ENCODE peak calls at places on chromosomes 13 and 19, in four cellular contexts. One of them, this sample, is unnamed. For H3K4me1 and H3K9me3, the result is how much of the 10 kb centered on the place peaks cover.

GRCh38 chr19:47681936-47682335 is 31.3 kb upstream of the EHD2 start:
- DNase-seq in colonic mucosa: no peak
- DNase-seq in BE2C: no peak
- DNase-seq in ovary: no peak
- DNase-seq in this sample: no peak

GRCh38 chr19:43700368-43701015 is 15.4 kb upstream of the IRGC start:
- DNase-seq in colonic mucosa: peak
- DNase-seq in ovary: peak
- DNase-seq in BE2C: peak
- DNase-seq in this sample: no peak

GRCh38 chr19:6412111-6412999 is 12.3 kb downstream of the KHSRP start:
- DNase-seq in BE2C: peak
- DNase-seq in colonic mucosa: peak
- DNase-seq in ovary: peak
- DNase-seq in this sample: no peak

GRCh38 chr19:17114414-17114831 is 38.8 kb downstream of the MYO9B start:
- DNase-seq in colonic mucosa: no peak
- DNase-seq in ovary: no peak
- DNase-seq in BE2C: no peak
- DNase-seq in this sample: no peak

GRCh38 chr19:44626067-44626624 is 12.8 kb downstream of the IGSF23 start:
- DNase-seq in ovary: no peak
- DNase-seq in BE2C: no peak
- DNase-seq in colonic mucosa: no peak
- DNase-seq in this sample: no peak

GRCh38 chr13:60226507-60226906 is 62.8 kb upstream of the DIAPH3 start:
- DNase-seq in colonic mucosa: no peak
- DNase-seq in BE2C: peak
- DNase-seq in ovary: no peak
- DNase-seq in this sample: peak

GRCh38 chr19:5994407-5995165 is 16.6 kb upstream of the RANBP3 start:
- DNase-seq in BE2C: no peak
- DNase-seq in ovary: no peak
- DNase-seq in colonic mucosa: no peak
- DNase-seq in this sample: no peak

GRCh38 chr13:50588736-50589135 is 254.8 kb downstream of the DLEU7 start:
- DNase-seq in colonic mucosa: no peak
- DNase-seq in ovary: no peak
- DNase-seq in BE2C: no peak
- DNase-seq in this sample: no peak

GRCh38 chr19:45110811-45111210 is 17.8 kb downstream of the PPP1R37 start:
- DNase-seq in BE2C: no peak
- DNase-seq in colonic mucosa: no peak
- DNase-seq in ovary: no peak
- DNase-seq in this sample: no peak

GRCh38 chr19:58511353-58512208 is at the start of gene SLC27A5:
- DNase-seq in ovary: no peak
- DNase-seq in colonic mucosa: peak
- DNase-seq in BE2C: no peak
- DNase-seq in this sample: no peak

GRCh38 chr13:49444517-49445395 is 682 bp downstream of the SETDB2 start:
- DNase-seq in BE2C: no peak
- DNase-seq in colonic mucosa: peak
- DNase-seq in ovary: no peak
- DNase-seq in this sample: peak

GRCh38 chr19:46206176-46206575 is 23.4 kb upstream of the IGFL1 start:
- DNase-seq in ovary: no peak
- DNase-seq in colonic mucosa: no peak
- DNase-seq in BE2C: no peak
- DNase-seq in this sample: no peak

GRCh38 chr13:113533441-113533840 is 42.9 kb upstream of the DCUN1D2 start:
- DNase-seq in ovary: no peak
- DNase-seq in colonic mucosa: no peak
- DNase-seq in BE2C: peak
- DNase-seq in this sample: no peak

GRCh38 chr19:5719274-5719960 is 529 bp downstream of the LONP1 start:
- DNase-seq in BE2C: no peak
- DNase-seq in colonic mucosa: no peak
- DNase-seq in ovary: no peak
- DNase-seq in this sample: peak

GRCh38 chr13:58963321-58963720 is 1200.4 kb downstream of the DIAPH3 start:
- DNase-seq in BE2C: no peak
- DNase-seq in ovary: no peak
- DNase-seq in colonic mucosa: no peak
- DNase-seq in this sample: no peak

GRCh38 chr19:46218160-46218559 is 11.4 kb upstream of the IGFL1 start:
- DNase-seq in BE2C: no peak
- DNase-seq in ovary: no peak
- DNase-seq in colonic mucosa: peak
- DNase-seq in this sample: peak

GRCh38 chr13:46062190-46062589 is 9.6 kb upstream of the ZC3H13 start:
- DNase-seq in colonic mucosa: no peak
- DNase-seq in BE2C: no peak
- DNase-seq in ovary: no peak
- DNase-seq in this sample: no peak

GRCh38 chr19:572891-573825 is 762 bp downstream of the BSG start:
- DNase-seq in BE2C: no peak
- DNase-seq in colonic mucosa: peak
- DNase-seq in ovary: peak
- DNase-seq in this sample: peak

GRCh38 chr19:280541-281007 is 10.6 kb downstream of the PLPP2 start:
- DNase-seq in ovary: no peak
- DNase-seq in colonic mucosa: no peak
- DNase-seq in BE2C: no peak
- DNase-seq in this sample: no peak

GRCh38 chr19:45097776-45098520 is 5.0 kb downstream of the PPP1R37 start:
- DNase-seq in BE2C: peak
- DNase-seq in ovary: peak
- DNase-seq in colonic mucosa: peak
- DNase-seq in this sample: no peak

GRCh38 chr13:98826156-98826555 is 73.7 kb upstream of the SLC15A1 start:
- DNase-seq in ovary: no peak
- DNase-seq in BE2C: no peak
- DNase-seq in colonic mucosa: no peak
- DNase-seq in this sample: no peak

GRCh38 chr19:50203281-50204080 is at the start of gene MYH14:
- DNase-seq in colonic mucosa: peak
- DNase-seq in BE2C: peak
- DNase-seq in ovary: peak
- DNase-seq in this sample: no peak

GRCh38 chr19:2461751-2462634 is 5.2 kb upstream of the LMNB2 start:
- DNase-seq in ovary: peak
- DNase-seq in colonic mucosa: peak
- DNase-seq in BE2C: peak
- DNase-seq in this sample: no peak

GRCh38 chr19:8466018-8466417 is 21.2 kb downstream of the HNRNPM start:
- DNase-seq in ovary: no peak
- DNase-seq in BE2C: no peak
- DNase-seq in colonic mucosa: no peak
- DNase-seq in this sample: no peak

GRCh38 chr19:14165986-14166385 is 29.6 kb upstream of the ASF1B start:
- DNase-seq in ovary: no peak
- DNase-seq in BE2C: no peak
- DNase-seq in colonic mucosa: no peak
- DNase-seq in this sample: no peak

GRCh38 chr19:6521718-6522646 is 8.8 kb upstream of the TNFSF9 start:
- DNase-seq in BE2C: no peak
- DNase-seq in ovary: no peak
- DNase-seq in colonic mucosa: no peak
- DNase-seq in this sample: no peak

GRCh38 chr19:3468211-3468610 is 12.1 kb downstream of the SMIM24 start:
- DNase-seq in BE2C: no peak
- DNase-seq in ovary: no peak
- DNase-seq in colonic mucosa: no peak
- DNase-seq in this sample: no peak

GRCh38 chr19:9538183-9539058 is at the start of gene ZNF426:
- DNase-seq in ovary: peak
- DNase-seq in BE2C: peak
- DNase-seq in colonic mucosa: peak
- DNase-seq in this sample: peak

GRCh38 chr13:108104736-108105135 is 110.6 kb downstream of the LIG4 start:
- DNase-seq in colonic mucosa: no peak
- DNase-seq in BE2C: no peak
- DNase-seq in ovary: no peak
- DNase-seq in this sample: no peak

GRCh38 chr19:52307275-52307674 is 10.3 kb downstream of the ZNF480 start:
- DNase-seq in ovary: no peak
- DNase-seq in BE2C: no peak
- DNase-seq in colonic mucosa: no peak
- DNase-seq in this sample: peak

DNA sequence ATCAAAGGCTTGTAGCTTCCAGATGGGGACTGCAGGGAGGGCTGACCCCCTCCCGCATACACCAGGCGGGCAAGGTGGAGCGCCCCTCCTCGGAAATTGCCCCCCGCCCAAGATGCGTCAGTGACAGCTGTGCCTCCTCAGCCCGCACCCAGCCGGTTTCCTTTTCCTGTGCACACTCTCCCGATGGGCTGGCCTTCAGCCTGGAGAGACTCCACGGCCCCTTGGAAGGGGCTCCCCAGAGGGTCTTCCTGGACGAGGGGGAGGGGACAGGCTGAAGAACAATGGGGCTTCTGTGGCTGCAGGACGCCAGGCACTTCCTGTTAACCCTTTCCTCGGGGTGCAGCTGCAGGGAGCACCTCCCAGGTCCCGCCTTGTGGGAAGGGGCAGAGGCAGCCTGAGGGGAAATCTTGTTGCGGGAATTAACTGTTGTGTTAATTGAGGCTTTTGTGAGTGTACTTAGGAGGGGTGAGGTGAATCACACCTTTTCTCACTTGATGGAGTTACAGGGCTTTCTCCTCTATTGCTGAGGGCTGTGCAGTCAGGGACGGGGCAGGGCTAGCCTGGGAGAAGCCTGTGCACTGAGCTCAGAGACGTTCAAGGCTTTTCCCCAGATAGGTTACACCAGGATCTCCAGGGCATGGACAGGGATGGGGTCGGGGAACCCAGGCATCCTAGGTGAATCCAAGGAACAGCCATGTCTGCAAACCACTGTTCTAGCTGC is 14.3 kb downstream of the IER2 start:
- DNase-seq in ovary: peak
- DNase-seq in BE2C: peak
- DNase-seq in colonic mucosa: peak
- DNase-seq in this sample: peak
- H3K4me3 ChIP-seq in ovary: peak
- H3K4me3 ChIP-seq in BE2C: peak
- H3K4me3 ChIP-seq in colonic mucosa: peak
- H3K4me3 ChIP-seq in this sample: peak

DNA sequence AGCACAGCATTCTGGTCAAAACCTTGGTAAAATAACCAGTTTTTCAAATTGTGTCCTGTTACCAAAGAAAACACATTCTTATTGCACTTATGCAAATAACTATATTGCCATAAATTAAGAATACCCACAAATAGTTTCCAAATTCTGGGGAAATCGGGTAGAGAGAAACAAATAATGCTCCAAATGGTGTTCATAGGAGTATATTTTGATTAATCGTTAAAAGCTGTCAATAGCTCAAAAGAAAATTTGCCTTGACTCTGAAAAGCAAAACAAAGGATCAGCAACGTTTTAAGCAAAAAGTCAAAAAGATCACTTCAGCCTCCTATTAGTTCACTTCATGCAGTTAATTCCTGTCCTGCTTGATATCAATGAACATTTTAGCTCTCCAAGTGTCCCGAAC is 22.2 kb upstream of the CEACAM21 start:
- DNase-seq in colonic mucosa: no peak
- DNase-seq in BE2C: no peak
- DNase-seq in ovary: no peak
- DNase-seq in this sample: no peak
- H3K4me1 ChIP-seq in colonic mucosa: under half
- H3K4me1 ChIP-seq in BE2C: under half
- H3K4me1 ChIP-seq in ovary: under half
- H3K4me1 ChIP-seq in this sample: under half

DNA sequence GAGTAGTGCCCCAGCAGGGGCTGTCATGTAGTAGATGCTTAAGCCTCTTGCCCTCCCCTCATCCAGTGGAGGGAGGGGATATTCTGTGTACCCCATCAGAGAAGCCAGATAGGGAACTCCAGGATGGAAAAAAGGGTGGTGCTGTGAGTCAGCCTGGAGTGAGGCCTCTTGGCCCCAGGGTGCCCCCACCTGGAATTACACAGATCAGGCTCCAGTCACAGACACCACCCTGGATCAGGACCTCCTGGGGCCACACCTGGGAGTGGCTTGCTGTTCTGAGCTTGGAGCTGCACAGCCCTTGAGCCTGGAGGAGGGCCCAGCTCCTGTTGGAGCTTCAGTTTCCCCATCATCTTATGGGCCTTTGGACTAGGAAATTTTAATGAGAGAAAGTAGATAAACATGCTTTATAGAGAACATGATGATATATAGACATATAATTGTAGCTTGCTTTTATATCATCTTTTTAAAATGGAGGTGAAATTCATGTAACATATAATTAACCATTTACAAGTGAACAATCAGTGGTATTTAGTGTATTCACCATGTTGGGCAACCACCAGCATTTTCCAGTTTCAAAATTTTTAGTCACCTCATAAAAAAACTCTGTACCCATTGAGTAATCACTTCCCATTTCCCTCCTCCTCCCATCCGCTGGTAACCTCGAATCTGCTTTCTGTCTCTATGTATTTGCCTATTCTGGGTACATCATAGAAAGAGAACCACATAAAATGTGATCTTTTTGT is 24.6 kb downstream of the CYP4F22 start:
- DNase-seq in BE2C: no peak
- DNase-seq in colonic mucosa: no peak
- DNase-seq in ovary: no peak
- DNase-seq in this sample: no peak
- H3K9me3 ChIP-seq in BE2C: under half
- H3K9me3 ChIP-seq in colonic mucosa: under half
- H3K9me3 ChIP-seq in ovary: under half
- H3K9me3 ChIP-seq in this sample: under half

GRCh38 chr19:4587527-4587926 is 28.0 kb upstream of the SEMA6B start:
- DNase-seq in BE2C: no peak
- DNase-seq in ovary: no peak
- DNase-seq in colonic mucosa: no peak
- DNase-seq in this sample: no peak

GRCh38 chr19:4585556-4585955 is 26.1 kb upstream of the SEMA6B start:
- DNase-seq in colonic mucosa: no peak
- DNase-seq in ovary: no peak
- DNase-seq in BE2C: no peak
- DNase-seq in this sample: no peak

GRCh38 chr19:4586245-4586644 is 26.8 kb upstream of the SEMA6B start:
- DNase-seq in ovary: no peak
- DNase-seq in BE2C: no peak
- DNase-seq in colonic mucosa: no peak
- DNase-seq in this sample: no peak

GRCh38 chr19:4584670-4585460 is 25.4 kb upstream of the SEMA6B start:
- DNase-seq in colonic mucosa: no peak
- DNase-seq in BE2C: peak
- DNase-seq in ovary: no peak
- DNase-seq in this sample: peak

DNA sequence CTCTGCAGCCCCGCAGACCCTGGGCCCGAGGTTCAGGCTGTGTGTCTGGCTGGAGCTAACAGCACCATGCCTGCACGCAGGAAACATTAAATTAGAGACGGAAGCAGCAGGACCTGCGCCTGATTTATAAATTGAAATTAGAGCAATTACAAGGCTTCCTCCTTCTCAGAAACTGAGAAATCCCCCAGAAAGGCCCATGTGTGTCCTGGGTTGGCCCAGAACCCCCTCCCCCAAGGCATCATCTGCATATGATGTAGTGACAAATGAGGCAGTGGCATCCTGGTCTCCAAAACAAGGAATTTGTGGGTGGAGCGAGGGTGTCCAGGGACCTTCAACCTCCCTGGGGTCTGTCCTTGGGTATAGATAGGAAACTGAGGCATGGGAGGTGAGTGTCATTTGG is 27.2 kb upstream of the SEMA6B start:
- DNase-seq in ovary: no peak
- DNase-seq in colonic mucosa: no peak
- DNase-seq in BE2C: no peak
- DNase-seq in this sample: no peak
- H3K4me3 ChIP-seq in ovary: no peak
- H3K4me3 ChIP-seq in colonic mucosa: no peak
- H3K4me3 ChIP-seq in BE2C: no peak
- H3K4me3 ChIP-seq in this sample: no peak